ENCODE peak calls at places on chromosomes 3 and 15, in four cellular contexts. A is H1, I is trophoblast cell, Y is H9. L is an unnamed sample.

GRCh38 chr3:43786102-43786952 is 95.6 kb downstream of the ABHD5 start:
- DNase-seq in I (no peak), A (no peak), Y (peak), L (no peak)

GRCh38 chr3:186589115-186589514 is 18.6 kb downstream of the DNAJB11 start:
- DNase-seq in Y (no peak), A (no peak), I (peak), L (peak)

GRCh38 chr15:75712668-75713337 is at the start of gene CSPG4:
- DNase-seq in A (no peak), I (no peak), Y (peak), L (peak)

GRCh38 chr3:1092771-1093170 is at the start of gene CNTN6:
- DNase-seq in Y (no peak), A (no peak), I (no peak), L (peak)

GRCh38 chr3:152121292-152121654 is 147.5 kb upstream of the MBNL1 start:
- DNase-seq in I (no peak), Y (no peak), A (no peak), L (no peak)

GRCh38 chr15:83206971-83207621 is 527 bp downstream of the HDGFL3 start:
- DNase-seq in A (no peak), Y (peak), I (peak), L (peak)

GRCh38 chr3:54999159-54999558 is 71.3 kb upstream of the LRTM1 start:
- DNase-seq in I (peak), Y (peak), A (peak), L (peak)

GRCh38 chr3:195160257-195160898 is 110.6 kb downstream of the XXYLT1 start:
- DNase-seq in A (no peak), Y (no peak), I (no peak), L (peak)

GRCh38 chr15:30791239-30791638 is 112.5 kb upstream of the FAN1 start:
- DNase-seq in Y (peak), I (no peak), A (no peak), L (peak)

GRCh38 chr3:128800241-128801187 is 74.5 kb downstream of the RAB7A start:
- DNase-seq in I (no peak), A (no peak), Y (no peak), L (no peak)

GRCh38 chr3:43638594-43639447 is 17.0 kb upstream of the ANO10 start:
- DNase-seq in Y (peak), I (peak), A (no peak), L (peak)

GRCh38 chr3:184815046-184815930 is 3.3 kb downstream of the VPS8 start:
- DNase-seq in A (no peak), I (peak), Y (no peak), L (no peak)

GRCh38 chr3:49333091-49333490 is 6.8 kb downstream of the USP4 start:
- DNase-seq in A (no peak), Y (no peak), I (peak), L (no peak)

GRCh38 chr3:10196389-10197052 is 31.8 kb downstream of the IRAK2 start:
- DNase-seq in Y (no peak), I (no peak), A (no peak), L (no peak)

GRCh38 chr3:36647423-36647853 is 116.9 kb downstream of the DCLK3 start:
- DNase-seq in Y (no peak), I (no peak), A (no peak), L (no peak)
- H2BK5ac ChIP-seq in Y (no peak), I (no peak), A (no peak), L (no peak)

GRCh38 chr3:158723991-158724390 is 8.3 kb downstream of the RARRES1 start:
- DNase-seq in Y (no peak), I (no peak), A (no peak), L (no peak)

GRCh38 chr3:158722108-158722507 is 10.1 kb downstream of the RARRES1 start:
- DNase-seq in Y (no peak), A (no peak), I (no peak), L (no peak)

GRCh38 chr3:158728851-158729250 is 3.4 kb downstream of the RARRES1 start:
- DNase-seq in A (no peak), I (no peak), Y (no peak), L (no peak)

GRCh38 chr3:158727499-158728377 is 4.5 kb downstream of the RARRES1 start:
- DNase-seq in Y (peak), I (peak), A (no peak), L (peak)

DNA sequence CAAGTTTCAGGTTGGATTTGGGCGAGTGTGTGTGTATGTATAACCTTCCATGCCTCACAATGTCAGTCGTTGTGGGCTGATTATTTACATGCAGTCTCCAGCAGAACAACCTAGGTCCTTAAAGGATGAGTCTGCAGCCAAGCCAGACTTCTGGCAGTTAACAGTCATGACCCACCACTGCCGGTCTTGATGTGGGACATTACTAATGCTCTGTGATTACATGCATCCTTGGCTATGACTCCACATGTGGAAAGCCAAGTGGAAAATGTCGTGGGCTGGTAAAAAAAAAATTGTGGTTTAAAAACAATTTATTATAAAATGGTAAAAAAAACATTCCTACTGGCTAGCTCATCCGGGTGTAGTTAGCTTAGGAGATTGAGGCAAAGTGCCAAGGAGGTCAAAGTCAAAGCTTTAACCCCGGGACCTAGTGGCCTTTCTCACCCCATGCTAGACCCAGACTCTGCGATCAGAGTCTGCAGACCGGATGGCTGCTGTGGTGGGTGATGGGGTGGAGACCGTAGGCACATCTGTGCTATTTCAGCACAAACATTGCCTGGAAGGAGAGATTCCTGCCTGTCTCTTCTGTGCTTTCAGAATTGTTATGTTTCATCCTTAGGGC is 6.8 kb downstream of the RARRES1 start:
- DNase-seq in Y (no peak), I (no peak), A (no peak), L (no peak)
- H4K8ac ChIP-seq in Y (no peak), I (no peak), A (no peak), L (no peak)

GRCh38 chr3:25782938-25783660 is at the start of gene NGLY1:
- DNase-seq in I (peak), Y (peak), A (no peak), L (peak)
- H2BK5ac ChIP-seq in I (peak), Y (no peak), A (peak), L (no peak)

DNA sequence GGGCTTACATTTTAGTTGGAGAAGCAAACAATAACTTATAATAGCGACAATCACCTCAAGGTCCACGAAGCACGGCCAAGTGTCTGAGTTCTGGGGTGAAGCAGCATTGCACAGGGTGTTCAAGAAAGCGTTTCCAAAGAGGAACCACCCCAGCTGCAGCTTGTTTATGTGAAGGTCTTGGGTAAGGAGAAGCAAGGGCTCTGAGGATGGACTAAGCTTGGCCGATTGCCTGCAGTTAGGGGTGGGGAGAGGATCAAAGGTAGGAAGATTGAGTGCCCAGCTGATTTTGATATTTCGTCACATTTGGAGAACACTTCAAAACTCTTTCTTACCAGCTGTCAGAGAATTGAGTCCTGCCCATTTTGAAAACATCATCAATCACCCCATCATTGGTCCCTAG is 321.6 kb upstream of the DNAJC19 start:
- DNase-seq in I (no peak), A (no peak), Y (no peak), L (no peak)
- H4K8ac ChIP-seq in I (no peak), A (no peak), Y (no peak), L (no peak)

GRCh38 chr3:175404667-175405066 is 545.5 kb downstream of the NAALADL2 start:
- DNase-seq in Y (no peak), A (no peak), I (no peak), L (no peak)
- H2BK5ac ChIP-seq in Y (no peak), A (no peak), I (no peak), L (no peak)

DNA sequence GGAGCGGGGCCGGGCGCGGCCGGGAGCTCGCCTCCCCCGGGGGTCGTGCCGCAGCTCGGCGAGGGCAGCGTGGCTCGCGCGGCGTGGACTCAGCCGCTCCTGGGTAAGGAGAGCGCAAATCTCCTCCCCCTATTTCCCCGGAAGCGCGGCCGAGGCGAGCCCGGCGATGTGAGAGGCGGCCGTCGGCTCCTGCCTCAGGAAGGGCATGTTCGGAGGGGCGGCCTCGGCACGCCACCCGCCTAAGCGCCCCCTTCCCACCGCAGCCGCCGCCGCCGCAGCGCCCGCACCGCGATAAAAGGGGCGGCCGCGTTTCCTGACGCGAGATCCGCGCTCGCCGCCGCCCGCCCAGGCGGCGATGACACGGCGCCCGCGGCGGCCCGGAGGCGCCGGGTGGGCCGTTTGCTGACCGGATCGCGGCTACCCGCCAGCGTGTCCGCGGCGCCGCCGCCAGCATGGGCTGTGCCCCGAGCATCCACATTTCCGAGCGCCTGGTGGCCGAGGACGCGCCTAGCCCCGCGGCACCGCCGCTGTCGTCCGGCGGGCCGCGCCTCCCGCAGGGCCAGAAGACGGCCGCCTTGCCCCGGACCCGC is at the start of gene PDE8A:
- DNase-seq in I (peak), A (no peak), Y (peak), L (peak)
- H4K8ac ChIP-seq in I (peak), A (peak), Y (no peak), L (no peak)